ENCODE peak calls at places on chromosomes 12 and 14, in eight cellular contexts. One of them, this sample, is unnamed.

GRCh38 chr12:10288989-10289388 is 18.7 kb upstream of the KLRD1 start:
- DNase-seq in suprapubic skin: no peak
- DNase-seq in spleen: no peak
- DNase-seq in esophagus muscularis mucosa: no peak
- DNase-seq in transverse colon: no peak
- DNase-seq in prostate gland: no peak
- DNase-seq in upper lobe of left lung: no peak
- DNase-seq in stomach: no peak
- DNase-seq in this sample: no peak

GRCh38 chr12:55659486-55660385 is 23.0 kb downstream of the OR10P1 start:
- DNase-seq in esophagus muscularis mucosa: no peak
- DNase-seq in transverse colon: peak; percentile 28
- DNase-seq in prostate gland: no peak
- DNase-seq in suprapubic skin: no peak
- DNase-seq in spleen: no peak
- DNase-seq in stomach: no peak
- DNase-seq in upper lobe of left lung: no peak
- DNase-seq in this sample: no peak

GRCh38 chr14:63178912-63179311 is 25.3 kb upstream of the RHOJ start:
- DNase-seq in esophagus muscularis mucosa: no peak
- DNase-seq in upper lobe of left lung: no peak
- DNase-seq in stomach: no peak
- DNase-seq in transverse colon: no peak
- DNase-seq in suprapubic skin: no peak
- DNase-seq in spleen: no peak
- DNase-seq in prostate gland: peak; percentile 52
- DNase-seq in this sample: no peak

GRCh38 chr14:58978336-58978735 is 210.1 kb upstream of the DAAM1 start:
- DNase-seq in esophagus muscularis mucosa: no peak
- DNase-seq in prostate gland: no peak
- DNase-seq in suprapubic skin: no peak
- DNase-seq in spleen: no peak
- DNase-seq in transverse colon: no peak
- DNase-seq in upper lobe of left lung: no peak
- DNase-seq in stomach: no peak
- DNase-seq in this sample: no peak

GRCh38 chr12:67698711-67699603 is 50.4 kb downstream of the DYRK2 start:
- DNase-seq in stomach: no peak
- DNase-seq in prostate gland: no peak
- DNase-seq in upper lobe of left lung: no peak
- DNase-seq in spleen: no peak
- DNase-seq in suprapubic skin: no peak
- DNase-seq in esophagus muscularis mucosa: no peak
- DNase-seq in transverse colon: no peak
- DNase-seq in this sample: no peak

GRCh38 chr12:93785262-93786010 is 108.3 kb downstream of the CRADD start:
- DNase-seq in transverse colon: peak; percentile 16
- DNase-seq in spleen: no peak
- DNase-seq in upper lobe of left lung: peak; percentile 79
- DNase-seq in suprapubic skin: no peak
- DNase-seq in stomach: no peak
- DNase-seq in esophagus muscularis mucosa: no peak
- DNase-seq in prostate gland: peak; percentile 33
- DNase-seq in this sample: peak; percentile 79

GRCh38 chr12:54221402-54221984 is 32.7 kb upstream of the SMUG1 start:
- DNase-seq in spleen: no peak
- DNase-seq in suprapubic skin: no peak
- DNase-seq in stomach: no peak
- DNase-seq in transverse colon: no peak
- DNase-seq in esophagus muscularis mucosa: no peak
- DNase-seq in prostate gland: no peak
- DNase-seq in upper lobe of left lung: no peak
- DNase-seq in this sample: no peak

GRCh38 chr12:54479421-54479820 is 6.0 kb upstream of the GTSF1 start:
- DNase-seq in stomach: no peak
- DNase-seq in transverse colon: no peak
- DNase-seq in suprapubic skin: no peak
- DNase-seq in prostate gland: no peak
- DNase-seq in upper lobe of left lung: no peak
- DNase-seq in spleen: no peak
- DNase-seq in esophagus muscularis mucosa: no peak
- DNase-seq in this sample: no peak

GRCh38 chr14:50812856-50813543 is 18.0 kb downstream of the NIN start:
- DNase-seq in esophagus muscularis mucosa: peak; percentile 7
- DNase-seq in spleen: no peak
- DNase-seq in upper lobe of left lung: no peak
- DNase-seq in suprapubic skin: no peak
- DNase-seq in prostate gland: no peak
- DNase-seq in stomach: no peak
- DNase-seq in transverse colon: no peak
- DNase-seq in this sample: no peak

GRCh38 chr12:120468271-120468845 is 1.2 kb downstream of the SRSF9 start:
- DNase-seq in transverse colon: peak; percentile 43
- DNase-seq in prostate gland: no peak
- DNase-seq in stomach: peak; percentile 44
- DNase-seq in suprapubic skin: no peak
- DNase-seq in esophagus muscularis mucosa: no peak
- DNase-seq in upper lobe of left lung: peak; percentile 69
- DNase-seq in spleen: peak; percentile 82
- DNase-seq in this sample: no peak

GRCh38 chr12:180445-180844 is 33.5 kb downstream of the SLC6A12 start:
- DNase-seq in suprapubic skin: no peak
- DNase-seq in upper lobe of left lung: peak; percentile 66
- DNase-seq in spleen: no peak
- DNase-seq in stomach: peak; percentile 34
- DNase-seq in esophagus muscularis mucosa: peak; percentile 96
- DNase-seq in prostate gland: no peak
- DNase-seq in transverse colon: peak; percentile 44
- DNase-seq in this sample: no peak

GRCh38 chr12:103547929-103548328 is 39.1 kb upstream of the STAB2 start:
- DNase-seq in upper lobe of left lung: no peak
- DNase-seq in suprapubic skin: no peak
- DNase-seq in transverse colon: no peak
- DNase-seq in stomach: no peak
- DNase-seq in spleen: no peak
- DNase-seq in prostate gland: no peak
- DNase-seq in esophagus muscularis mucosa: peak; percentile 80
- DNase-seq in this sample: no peak

GRCh38 chr14:92885279-92886061 is 37.5 kb upstream of the CHGA start:
- DNase-seq in transverse colon: no peak
- DNase-seq in esophagus muscularis mucosa: no peak
- DNase-seq in suprapubic skin: no peak
- DNase-seq in spleen: no peak
- DNase-seq in upper lobe of left lung: no peak
- DNase-seq in stomach: no peak
- DNase-seq in prostate gland: no peak
- DNase-seq in this sample: no peak

GRCh38 chr12:131608740-131609665 is 101.9 kb upstream of the SFSWAP start:
- DNase-seq in upper lobe of left lung: peak; percentile 67
- DNase-seq in prostate gland: peak; percentile 28
- DNase-seq in transverse colon: peak; percentile 71
- DNase-seq in spleen: peak; percentile 92
- DNase-seq in stomach: peak; percentile 48
- DNase-seq in suprapubic skin: peak; percentile 89
- DNase-seq in esophagus muscularis mucosa: peak; percentile 94
- DNase-seq in this sample: no peak

GRCh38 chr14:95489163-95489887 is 27.1 kb downstream of the SYNE3 start:
- DNase-seq in stomach: no peak
- DNase-seq in suprapubic skin: no peak
- DNase-seq in upper lobe of left lung: no peak
- DNase-seq in prostate gland: no peak
- DNase-seq in transverse colon: no peak
- DNase-seq in esophagus muscularis mucosa: no peak
- DNase-seq in spleen: no peak
- DNase-seq in this sample: no peak

GRCh38 chr14:58711382-58711781 is 73.6 kb downstream of the DACT1 start:
- DNase-seq in stomach: no peak
- DNase-seq in suprapubic skin: no peak
- DNase-seq in spleen: no peak
- DNase-seq in upper lobe of left lung: no peak
- DNase-seq in transverse colon: no peak
- DNase-seq in esophagus muscularis mucosa: no peak
- DNase-seq in prostate gland: no peak
- DNase-seq in this sample: no peak

GRCh38 chr14:46964378-46964777 is 312.8 kb upstream of the RPL10L start:
- DNase-seq in transverse colon: no peak
- DNase-seq in prostate gland: no peak
- DNase-seq in upper lobe of left lung: no peak
- DNase-seq in spleen: no peak
- DNase-seq in esophagus muscularis mucosa: no peak
- DNase-seq in suprapubic skin: no peak
- DNase-seq in stomach: no peak
- DNase-seq in this sample: no peak

GRCh38 chr12:76451528-76451927 is 103.3 kb upstream of the BBS10 start:
- DNase-seq in upper lobe of left lung: no peak
- DNase-seq in suprapubic skin: no peak
- DNase-seq in transverse colon: no peak
- DNase-seq in esophagus muscularis mucosa: no peak
- DNase-seq in spleen: no peak
- DNase-seq in stomach: no peak
- DNase-seq in prostate gland: no peak
- DNase-seq in this sample: no peak

GRCh38 chr12:76176935-76177334 is 92.5 kb upstream of the NAP1L1 start:
- DNase-seq in upper lobe of left lung: no peak
- DNase-seq in spleen: no peak
- DNase-seq in prostate gland: no peak
- DNase-seq in suprapubic skin: no peak
- DNase-seq in stomach: no peak
- DNase-seq in esophagus muscularis mucosa: no peak
- DNase-seq in transverse colon: no peak
- DNase-seq in this sample: no peak

GRCh38 chr12:75704664-75705063 is 193.3 kb upstream of the KRR1 start:
- DNase-seq in suprapubic skin: no peak
- DNase-seq in esophagus muscularis mucosa: no peak
- DNase-seq in stomach: no peak
- DNase-seq in upper lobe of left lung: no peak
- DNase-seq in spleen: no peak
- DNase-seq in prostate gland: no peak
- DNase-seq in transverse colon: no peak
- DNase-seq in this sample: no peak

GRCh38 chr14:61472801-61473376 is 151.5 kb downstream of the PRKCH start:
- DNase-seq in stomach: no peak
- DNase-seq in transverse colon: peak; percentile 47
- DNase-seq in suprapubic skin: no peak
- DNase-seq in esophagus muscularis mucosa: no peak
- DNase-seq in spleen: peak; percentile 80
- DNase-seq in upper lobe of left lung: no peak
- DNase-seq in prostate gland: no peak
- DNase-seq in this sample: no peak

DNA sequence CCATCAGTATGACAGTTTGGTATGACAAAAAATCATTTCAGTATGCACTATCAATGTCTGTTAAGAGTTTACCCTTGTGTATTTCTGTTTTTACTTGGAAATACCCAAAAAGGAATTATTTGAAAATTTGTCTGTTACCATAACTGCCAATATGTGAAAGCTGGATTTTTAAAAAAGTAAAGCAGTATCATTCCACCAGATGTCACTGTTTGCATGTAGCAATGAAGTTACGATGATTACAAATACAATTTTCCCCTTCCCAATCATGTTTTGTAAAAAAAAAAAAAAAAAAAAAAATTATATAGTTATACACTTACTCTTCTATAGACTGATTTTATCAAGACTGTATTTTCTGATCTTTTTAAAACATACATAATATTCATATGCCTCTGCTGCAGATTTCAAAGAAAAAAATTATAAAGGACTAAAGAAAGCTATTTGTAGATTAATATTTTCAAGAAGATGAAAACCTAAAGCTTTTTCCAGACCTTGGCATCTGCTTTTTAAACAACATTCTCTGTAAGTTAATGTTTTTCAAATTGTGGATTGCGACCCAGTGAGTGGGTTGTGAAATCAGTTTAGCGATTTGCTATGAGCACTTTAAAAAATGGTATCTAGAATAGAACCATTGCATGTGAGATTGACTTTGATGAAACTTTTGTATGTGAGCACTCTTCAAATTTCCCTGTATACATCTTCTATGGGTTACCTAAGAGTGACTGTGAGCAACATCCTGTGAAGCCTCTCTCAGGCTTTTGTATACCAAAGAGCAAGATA is 114.2 kb downstream of the TTC6 start:
- DNase-seq in stomach: no peak
- DNase-seq in suprapubic skin: no peak
- DNase-seq in transverse colon: no peak
- DNase-seq in esophagus muscularis mucosa: no peak
- DNase-seq in spleen: no peak
- DNase-seq in prostate gland: no peak
- DNase-seq in upper lobe of left lung: no peak
- DNase-seq in this sample: no peak
- TF ChIP-seq POLR2AphosphoS5 in stomach: no peak
- TF ChIP-seq POLR2AphosphoS5 in suprapubic skin: no peak
- TF ChIP-seq POLR2AphosphoS5 in transverse colon: no peak
- TF ChIP-seq POLR2AphosphoS5 in esophagus muscularis mucosa: no peak
- TF ChIP-seq POLR2AphosphoS5 in spleen: no peak
- TF ChIP-seq POLR2AphosphoS5 in prostate gland: no peak
- TF ChIP-seq POLR2AphosphoS5 in upper lobe of left lung: no peak
- TF ChIP-seq POLR2AphosphoS5 in this sample: no peak

DNA sequence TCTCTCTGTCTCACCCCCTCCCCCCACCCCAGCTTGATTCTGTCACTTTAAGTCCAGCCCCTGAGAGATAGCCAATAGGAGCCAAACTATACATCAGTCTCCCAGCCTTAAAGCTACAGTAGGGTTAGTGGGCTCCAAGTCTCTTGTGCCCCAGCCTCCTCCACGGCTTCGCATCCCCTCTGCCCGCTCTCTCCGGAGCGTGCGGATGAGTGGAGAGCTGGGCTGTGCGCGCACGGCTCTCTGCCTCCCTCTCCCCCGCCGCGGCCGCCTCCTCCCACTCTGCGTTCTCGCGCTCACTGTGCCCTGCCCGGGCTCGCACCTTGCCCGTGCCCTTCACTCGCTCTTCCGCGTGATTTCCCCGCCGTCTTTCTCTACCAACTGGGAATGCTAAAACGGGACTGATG is at the start of gene ESRRB:
- DNase-seq in transverse colon: no peak
- DNase-seq in prostate gland: no peak
- DNase-seq in stomach: no peak
- DNase-seq in spleen: no peak
- DNase-seq in suprapubic skin: no peak
- DNase-seq in esophagus muscularis mucosa: no peak
- DNase-seq in upper lobe of left lung: no peak
- DNase-seq in this sample: no peak
- H3K27me3 ChIP-seq in transverse colon: peaks cover 68% of the 10 kb centered on the region
- H3K27me3 ChIP-seq in prostate gland: peaks cover 15% of the 10 kb centered on the region
- H3K27me3 ChIP-seq in stomach: peaks cover 100% of the 10 kb centered on the region
- H3K27me3 ChIP-seq in spleen: peaks cover 98% of the 10 kb centered on the region
- H3K27me3 ChIP-seq in suprapubic skin: peaks cover 82% of the 10 kb centered on the region
- H3K27me3 ChIP-seq in esophagus muscularis mucosa: peaks cover 36% of the 10 kb centered on the region
- H3K27me3 ChIP-seq in upper lobe of left lung: no peaks in the 10 kb centered on the region
- H3K27me3 ChIP-seq in this sample: peaks cover 24% of the 10 kb centered on the region

GRCh38 chr14:105636935-105637334 is 110.6 kb downstream of the TMEM121 start:
- DNase-seq in transverse colon: no peak
- DNase-seq in upper lobe of left lung: no peak
- DNase-seq in suprapubic skin: no peak
- DNase-seq in stomach: no peak
- DNase-seq in esophagus muscularis mucosa: no peak
- DNase-seq in spleen: no peak
- DNase-seq in prostate gland: no peak
- DNase-seq in this sample: no peak
- H3K9me3 ChIP-seq in transverse colon: no peaks in the 10 kb centered on the region
- H3K9me3 ChIP-seq in upper lobe of left lung: no peaks in the 10 kb centered on the region
- H3K9me3 ChIP-seq in suprapubic skin: peaks cover 4% of the 10 kb centered on the region
- H3K9me3 ChIP-seq in stomach: no peaks in the 10 kb centered on the region
- H3K9me3 ChIP-seq in esophagus muscularis mucosa: no peaks in the 10 kb centered on the region
- H3K9me3 ChIP-seq in spleen: peaks cover 7% of the 10 kb centered on the region
- H3K9me3 ChIP-seq in prostate gland: no peaks in the 10 kb centered on the region
- H3K9me3 ChIP-seq in this sample: no peaks in the 10 kb centered on the region

GRCh38 chr12:52086944-52087835 is 7.7 kb downstream of the SMIM41 start:
- DNase-seq in upper lobe of left lung: no peak
- DNase-seq in suprapubic skin: no peak
- DNase-seq in transverse colon: no peak
- DNase-seq in spleen: peak; percentile 68
- DNase-seq in stomach: no peak
- DNase-seq in esophagus muscularis mucosa: no peak
- DNase-seq in prostate gland: no peak
- DNase-seq in this sample: no peak
- TF ChIP-seq POLR2AphosphoS5 in upper lobe of left lung: no peak
- TF ChIP-seq POLR2AphosphoS5 in suprapubic skin: no peak
- TF ChIP-seq POLR2AphosphoS5 in transverse colon: no peak
- TF ChIP-seq POLR2AphosphoS5 in spleen: no peak
- TF ChIP-seq POLR2AphosphoS5 in stomach: no peak
- TF ChIP-seq POLR2AphosphoS5 in esophagus muscularis mucosa: no peak
- TF ChIP-seq POLR2AphosphoS5 in prostate gland: no peak
- TF ChIP-seq POLR2AphosphoS5 in this sample: no peak

This sample was measured in Panc1.